ENCODE peak calls at places on chromosome 11, in four cellular contexts. U, E, Q and T are unnamed samples.
A peak's percentile ranks its signal among the peaks of the same experiment; 100 is the strongest.

GRCh38 chr11:81673001-81673400 is 1060.7 kb downstream of the FAM181B start:
- DNase-seq in U (no peak), E (no peak), Q (no peak), T (no peak)

GRCh38 chr11:128235446-128235845 is 351.9 kb downstream of the ETS1 start:
- DNase-seq in U (no peak), E (no peak), Q (no peak), T (no peak)

GRCh38 chr11:35619754-35620640 is 1.7 kb downstream of the FJX1 start:
- DNase-seq in U (peak; percentile 35), E (no peak), Q (no peak), T (no peak)

GRCh38 chr11:35285471-35285870 is 133.9 kb downstream of the SLC1A2 start:
- DNase-seq in U (no peak), E (no peak), Q (no peak), T (no peak)

GRCh38 chr11:203056-203944 is 3.9 kb downstream of the BET1L start:
- DNase-seq in U (no peak), E (no peak), Q (peak; percentile 25), T (no peak)

GRCh38 chr11:130062030-130062429 is 7.7 kb upstream of the APLP2 start:
- DNase-seq in U (no peak), E (no peak), Q (no peak), T (no peak)

GRCh38 chr11:95727630-95728029 is 62.0 kb downstream of the FAM76B start:
- DNase-seq in U (no peak), E (peak; percentile 8), Q (no peak), T (no peak)

GRCh38 chr11:128500488-128500887 is 86.9 kb downstream of the ETS1 start:
- DNase-seq in U (no peak), E (no peak), Q (no peak), T (no peak)

GRCh38 chr11:122796128-122796717 is 42.1 kb upstream of the CRTAM start:
- DNase-seq in U (peak; percentile 9), E (no peak), Q (peak; percentile 42), T (no peak)

GRCh38 chr11:116193321-116194114 is 579.3 kb downstream of the BUD13 start:
- DNase-seq in U (peak; percentile 67), E (no peak), Q (peak; percentile 84), T (no peak)

GRCh38 chr11:44630511-44631210 is 65.2 kb downstream of the CD82 start:
- DNase-seq in U (no peak), E (no peak), Q (peak; percentile 22), T (no peak)

GRCh38 chr11:117202386-117203068 is 3.4 kb downstream of the TAGLN start:
- DNase-seq in U (no peak), E (no peak), Q (no peak), T (no peak)

GRCh38 chr11:2378527-2379210 is 1.6 kb downstream of the CD81 start:
- DNase-seq in U (no peak), E (no peak), Q (no peak), T (no peak)

GRCh38 chr11:75639752-75640151 is 29.1 kb downstream of the MAP6 start:
- DNase-seq in U (peak; percentile 93), E (peak; percentile 58), Q (peak; percentile 78), T (peak; percentile 84)

GRCh38 chr11:34940026-34940677 is 23.7 kb downstream of the PDHX start:
- DNase-seq in U (no peak), E (no peak), Q (no peak), T (no peak)

GRCh38 chr11:27717801-27718229 is 17.6 kb upstream of the BDNF start:
- DNase-seq in U (peak; percentile 46), E (no peak), Q (no peak), T (no peak)

GRCh38 chr11:86803136-86803535 is 2.8 kb downstream of the PRSS23 start:
- DNase-seq in U (no peak), E (no peak), Q (no peak), T (no peak)

GRCh38 chr11:130523609-130524008 is 75.2 kb downstream of the ADAMTS15 start:
- DNase-seq in U (no peak), E (no peak), Q (peak; percentile 25), T (no peak)

GRCh38 chr11:86515297-86516094 is 140.8 kb downstream of the CCDC81 start:
- DNase-seq in U (no peak), E (no peak), Q (no peak), T (no peak)

GRCh38 chr11:122803306-122803705 is 35.0 kb upstream of the CRTAM start:
- DNase-seq in U (no peak), E (no peak), Q (no peak), T (no peak)

GRCh38 chr11:120136356-120136755 is 1.6 kb downstream of the TRIM29 start:
- DNase-seq in U (no peak), E (no peak), Q (peak; percentile 21), T (no peak)

GRCh38 chr11:93392862-93393261 is 62.3 kb downstream of the DEUP1 start:
- DNase-seq in U (no peak), E (no peak), Q (no peak), T (no peak)

GRCh38 chr11:2689551-2690260 is 10.1 kb downstream of the KCNQ1OT1 start:
- DNase-seq in U (no peak), E (no peak), Q (no peak), T (no peak)

GRCh38 chr11:31943056-31943780 is 132.1 kb upstream of the PAX6 start:
- DNase-seq in U (no peak), E (no peak), Q (no peak), T (no peak)

GRCh38 chr11:72781313-72782080 is 12.3 kb downstream of the STARD10 start:
- DNase-seq in U (peak; percentile 22), E (no peak), Q (no peak), T (no peak)

GRCh38 chr11:47234669-47235075 is 13.9 kb downstream of the ACP2 start:
- DNase-seq in U (peak; percentile 57), E (no peak), Q (peak; percentile 72), T (peak; percentile 57)

GRCh38 chr11:91608662-91609061 is 616.0 kb upstream of the FAT3 start:
- DNase-seq in U (no peak), E (no peak), Q (no peak), T (no peak)

GRCh38 chr11:4441500-4441899 is 7.6 kb upstream of the OR52K2 start:
- DNase-seq in U (no peak), E (no peak), Q (no peak), T (no peak)